ENCODE peak calls at places on chromosome 6, in ten cellular contexts. Y is activated CD4-positive, CD25-positive, alpha-beta regulatory T cell; B is astrocyte of the spinal cord; L is aorta; N is HEK293T; H is glutamatergic neuron; E is NCI-H774; V is HS-27A; I is heart right ventricle; Z is H54. R is an unnamed sample.

GRCh38 chr6:96032646-96033045 is 16.9 kb downstream of the FUT9 start:
- DNase-seq in Y (no peak), B (no peak), L (no peak), N (no peak), H (no peak), E (no peak), V (no peak), I (no peak), Z (no peak), R (no peak)

GRCh38 chr6:93417421-93417996 is 1.9 kb downstream of the EPHA7 start:
- DNase-seq in Y (no peak), B (peak), L (peak), N (peak), H (no peak), E (peak), V (no peak), I (peak), Z (no peak), R (no peak)

GRCh38 chr6:90294989-90295853 is 1.4 kb downstream of the BACH2 start:
- DNase-seq in Y (peak), B (peak), L (peak), N (peak), H (peak), E (no peak), V (no peak), I (peak), Z (no peak), R (no peak)

GRCh38 chr6:164531745-164532144 is 777.7 kb downstream of the C6orf118 start:
- DNase-seq in Y (no peak), B (peak), L (no peak), N (no peak), H (no peak), E (no peak), V (no peak), I (no peak), Z (no peak), R (no peak)

GRCh38 chr6:38427492-38428210 is 212.1 kb downstream of the BTBD9 start:
- DNase-seq in Y (no peak), B (no peak), L (no peak), N (no peak), H (no peak), E (no peak), V (no peak), I (no peak), Z (no peak), R (no peak)

GRCh38 chr6:70270287-70271005 is 32.4 kb downstream of the COL9A1 start:
- DNase-seq in Y (no peak), B (no peak), L (no peak), N (peak), H (no peak), E (no peak), V (no peak), I (no peak), Z (no peak), R (no peak)

GRCh38 chr6:135260612-135261011 is 79.5 kb downstream of the MYB start:
- DNase-seq in Y (no peak), B (no peak), L (no peak), N (no peak), H (no peak), E (no peak), V (no peak), I (no peak), Z (no peak), R (no peak)

GRCh38 chr6:57302477-57302876 is 15.0 kb upstream of the PRIM2 start:
- DNase-seq in Y (no peak), B (no peak), L (no peak), N (no peak), H (no peak), E (peak), V (no peak), I (no peak), Z (no peak), R (no peak)

GRCh38 chr6:134911532-134911931 is 38.4 kb downstream of the ALDH8A1 start:
- DNase-seq in Y (no peak), B (peak), L (no peak), N (no peak), H (no peak), E (no peak), V (peak), I (no peak), Z (peak), R (no peak)

GRCh38 chr6:159095561-159096095 is 50.8 kb upstream of the TAGAP start:
- DNase-seq in Y (no peak), B (no peak), L (no peak), N (no peak), H (no peak), E (no peak), V (no peak), I (no peak), Z (no peak), R (no peak)

GRCh38 chr6:135909737-135910387 is 58.4 kb downstream of the PDE7B start:
- DNase-seq in Y (no peak), B (peak), L (no peak), N (peak), H (peak), E (peak), V (peak), I (peak), Z (peak), R (no peak)

GRCh38 chr6:149918151-149918905 is 4.6 kb downstream of the RAET1G start:
- DNase-seq in Y (no peak), B (no peak), L (peak), N (no peak), H (no peak), E (no peak), V (no peak), I (peak), Z (no peak), R (no peak)

GRCh38 chr6:19297880-19298279 is 539.3 kb upstream of the ID4 start:
- DNase-seq in Y (no peak), B (no peak), L (no peak), N (no peak), H (no peak), E (peak), V (no peak), I (no peak), Z (no peak), R (no peak)

GRCh38 chr6:21994821-21995220 is 302.0 kb downstream of the PRL start:
- DNase-seq in Y (no peak), B (no peak), L (no peak), N (no peak), H (no peak), E (no peak), V (no peak), I (no peak), Z (no peak), R (no peak)

GRCh38 chr6:169173532-169174268 is 79.9 kb downstream of the THBS2 start:
- DNase-seq in Y (no peak), B (no peak), L (no peak), N (no peak), H (no peak), E (no peak), V (no peak), I (no peak), Z (no peak), R (no peak)

GRCh38 chr6:166675736-166676135 is 48.7 kb upstream of the RPS6KA2 start:
- DNase-seq in Y (no peak), B (no peak), L (no peak), N (no peak), H (no peak), E (no peak), V (no peak), I (no peak), Z (no peak), R (no peak)

GRCh38 chr6:148465011-148465335 is 122.3 kb downstream of the SASH1 start:
- DNase-seq in Y (no peak), B (no peak), L (no peak), N (no peak), H (no peak), E (no peak), V (no peak), I (no peak), Z (no peak), R (no peak)

GRCh38 chr6:162543221-162543620 is 184.3 kb downstream of the PRKN start:
- DNase-seq in Y (no peak), B (no peak), L (no peak), N (no peak), H (no peak), E (no peak), V (no peak), I (no peak), Z (no peak), R (no peak)

GRCh38 chr6:47767102-47767501 is 14.7 kb upstream of the OPN5 start:
- DNase-seq in Y (no peak), B (no peak), L (no peak), N (no peak), H (no peak), E (no peak), V (no peak), I (no peak), Z (no peak), R (no peak)

GRCh38 chr6:42313038-42313437 is 95.4 kb upstream of the MRPS10 start:
- DNase-seq in Y (no peak), B (peak), L (no peak), N (no peak), H (no peak), E (no peak), V (no peak), I (no peak), Z (no peak), R (no peak)

GRCh38 chr6:145865175-145865574 is 50.6 kb upstream of the FBXO30 start:
- DNase-seq in Y (no peak), B (no peak), L (no peak), N (no peak), H (no peak), E (no peak), V (no peak), I (no peak), Z (no peak), R (no peak)

GRCh38 chr6:167134448-167135328 is 11.8 kb downstream of the CCR6 start:
- DNase-seq in Y (no peak), B (no peak), L (no peak), N (no peak), H (no peak), E (no peak), V (no peak), I (no peak), Z (no peak), R (no peak)

GRCh38 chr6:92962846-92963245 is 456.5 kb downstream of the EPHA7 start:
- DNase-seq in Y (no peak), B (no peak), L (no peak), N (no peak), H (no peak), E (no peak), V (no peak), I (no peak), Z (no peak), R (no peak)

GRCh38 chr6:139523986-139524385 is 149.5 kb upstream of the CITED2 start:
- DNase-seq in Y (no peak), B (no peak), L (no peak), N (no peak), H (no peak), E (no peak), V (no peak), I (no peak), Z (no peak), R (no peak)

GRCh38 chr6:27604986-27605385 is 132.1 kb upstream of the ZNF184 start:
- DNase-seq in Y (no peak), B (peak), L (no peak), N (peak), H (no peak), E (no peak), V (no peak), I (no peak), Z (no peak), R (no peak)

GRCh38 chr6:132088150-132088549 is 137.0 kb upstream of the CCN2 start:
- DNase-seq in Y (no peak), B (no peak), L (no peak), N (no peak), H (no peak), E (no peak), V (no peak), I (no peak), Z (no peak), R (no peak)

GRCh38 chr6:143441680-143442359 is 8.7 kb downstream of the ADAT2 start:
- DNase-seq in Y (no peak), B (peak), L (no peak), N (no peak), H (no peak), E (no peak), V (no peak), I (no peak), Z (no peak), R (no peak)

GRCh38 chr6:111603648-111604047 is 2.0 kb downstream of the TRAF3IP2 start:
- DNase-seq in Y (no peak), B (peak), L (no peak), N (no peak), H (no peak), E (no peak), V (no peak), I (no peak), Z (no peak), R (no peak)

GRCh38 chr6:52191824-52192223 is 5.6 kb downstream of the IL17A start:
- DNase-seq in Y (no peak), B (no peak), L (no peak), N (no peak), H (no peak), E (no peak), V (no peak), I (no peak), Z (no peak), R (no peak)

GRCh38 chr6:129104560-129104959 is 221.6 kb downstream of the LAMA2 start:
- DNase-seq in Y (no peak), B (no peak), L (no peak), N (no peak), H (no peak), E (no peak), V (no peak), I (no peak), Z (no peak), R (no peak)

GRCh38 chr6:73180076-73180717 is 45.1 kb downstream of the KHDC1L start:
- DNase-seq in Y (no peak), B (no peak), L (no peak), N (no peak), H (no peak), E (no peak), V (no peak), I (no peak), Z (no peak), R (no peak)

GRCh38 chr6:25645916-25646315 is 6.1 kb upstream of the SCGN start:
- DNase-seq in Y (no peak), B (no peak), L (no peak), N (no peak), H (no peak), E (no peak), V (no peak), I (no peak), Z (no peak), R (no peak)

R was measured in amniotic stem cell.